ENCODE peak calls at places on chromosomes 4 and X, in four cellular contexts. X is T-helper 22 cell, M is adipocyte, T is NCI-H2171 treated with DMSO at 0.1 percent for 48 hours. E is an unnamed sample.

GRCh38 chr4:19262467-19262866 is 989.2 kb upstream of the SLIT2 start:
- DNase-seq in T (no peak), X (no peak), M (no peak), E (no peak)

GRCh38 chr4:79078339-79078738 is 139.1 kb upstream of the PAQR3 start:
- DNase-seq in M (no peak), T (no peak), X (no peak), E (no peak)

GRCh38 chr4:93776386-93777080 is 52.0 kb upstream of the ATOH1 start:
- DNase-seq in M (peak; percentile 4), T (peak; percentile 23), X (no peak), E (no peak)

GRCh38 chr4:76488905-76489798 is 54.1 kb downstream of the SHROOM3 start:
- DNase-seq in X (no peak), T (no peak), M (no peak), E (no peak)

GRCh38 chr4:74157116-74157742 is 689 bp upstream of the MTHFD2L start:
- DNase-seq in T (no peak), M (peak; percentile 49), X (no peak), E (peak; percentile 4)

GRCh38 chr4:158810487-158811215 is 41.8 kb downstream of the FNIP2 start:
- DNase-seq in X (no peak), T (peak; percentile 46), M (peak; percentile 91), E (peak; percentile 81)

GRCh38 chrX:39162322-39162721 is 361.1 kb downstream of the MID1IP1 start:
- DNase-seq in X (no peak), M (no peak), T (no peak), E (peak; percentile 7)

GRCh38 chr4:22997358-22998224 is 304.9 kb downstream of the GBA3 start:
- DNase-seq in X (no peak), M (no peak), T (no peak), E (no peak)

GRCh38 chrX:17596051-17596450 is 141.2 kb upstream of the SCML1 start:
- DNase-seq in M (no peak), T (no peak), X (no peak), E (no peak)

GRCh38 chrX:134599173-134599914 is 58.9 kb downstream of the PLAC1 start:
- DNase-seq in M (peak; percentile 81), X (no peak), T (no peak), E (peak; percentile 51)

GRCh38 chrX:153791104-153791852 is 2.9 kb downstream of the IDH3G start:
- DNase-seq in T (no peak), M (no peak), X (no peak), E (no peak)

GRCh38 chr4:121376097-121376496 is 4.7 kb downstream of the QRFPR start:
- DNase-seq in X (no peak), M (no peak), T (no peak), E (no peak)

GRCh38 chr4:6422105-6422504 is 50.3 kb downstream of the PPP2R2C start:
- DNase-seq in M (no peak), X (no peak), T (no peak), E (no peak)

GRCh38 chr4:21765810-21766407 is 182.7 kb downstream of the KCNIP4 start:
- DNase-seq in X (no peak), M (peak; percentile 81), T (peak; percentile 15), E (peak; percentile 51)

GRCh38 chr4:5500165-5500564 is 208.2 kb downstream of the EVC2 start:
- DNase-seq in X (no peak), M (peak; percentile 20), T (no peak), E (peak; percentile 29)

GRCh38 chrX:107646736-107647135 is 18.4 kb downstream of the PRPS1 start:
- DNase-seq in T (no peak), X (no peak), M (no peak), E (no peak)

GRCh38 chrX:38600089-38600755 is 38.9 kb downstream of the TSPAN7 start:
- DNase-seq in M (no peak), T (no peak), X (no peak), E (no peak)

GRCh38 chrX:13826770-13827169 is 9.9 kb upstream of the GPM6B start:
- DNase-seq in M (no peak), T (peak; percentile 27), X (no peak), E (no peak)

GRCh38 chr4:173919196-173919595 is 364.3 kb downstream of the FBXO8 start:
- DNase-seq in M (peak; percentile 48), T (no peak), X (no peak), E (no peak)

GRCh38 chrX:9707306-9708015 is 58.2 kb downstream of the GPR143 start:
- DNase-seq in X (no peak), M (no peak), T (no peak), E (no peak)

GRCh38 chr4:91502365-91502764 is 801.4 kb upstream of the GRID2 start:
- DNase-seq in T (no peak), M (no peak), X (no peak), E (no peak)

GRCh38 chr4:106864231-106864630 is 171.9 kb downstream of the DKK2 start:
- DNase-seq in M (peak; percentile 80), X (no peak), T (no peak), E (peak; percentile 54)

GRCh38 chr4:158209825-158210807 is at the start of gene TMEM144:
- DNase-seq in X (no peak), T (no peak), M (peak; percentile 96), E (peak; percentile 93)

GRCh38 chr4:134463771-134464170 is 262.2 kb upstream of the PABPC4L start:
- DNase-seq in T (no peak), M (no peak), X (no peak), E (no peak)

GRCh38 chr4:55180980-55181379 is 55.6 kb upstream of the KDR start:
- DNase-seq in X (no peak), T (no peak), M (no peak), E (no peak)

GRCh38 chrX:46588263-46588662 is 14.7 kb downstream of the CHST7 start:
- DNase-seq in X (peak; percentile 21), T (no peak), M (peak; percentile 65), E (peak; percentile 46)

GRCh38 chr4:168218663-168219062 is 99.9 kb downstream of the DDX60 start:
- DNase-seq in M (peak; percentile 54), X (no peak), T (no peak), E (peak; percentile 29)

GRCh38 chrX:42797646-42798045 is 19.7 kb upstream of the PPP1R2C start:
- DNase-seq in T (peak; percentile 38), M (no peak), X (no peak), E (peak; percentile 47)

GRCh38 chr4:147398556-147398955 is 82.3 kb upstream of the EDNRA start:
- DNase-seq in M (no peak), X (no peak), T (no peak), E (no peak)